ENCODE peak calls at places on chromosomes 16 and 17, in nine cellular contexts. U is A549, T is HL-60, K is spleen, Q is OCI-LY7, B is glutamatergic neuron, E is AG04450, L is neural crest cell, P is pancreas. S is an unnamed sample.

GRCh38 chr17:31286587-31286986 is 10.5 kb downstream of the OMG start:
- DNase-seq in U (no peak), T (no peak), K (no peak), Q (no peak), B (no peak), E (no peak), L (no peak), P (no peak), S (no peak)

GRCh38 chr16:21950782-21951521 is 2.2 kb upstream of the UQCRC2 start:
- DNase-seq in U (peak), T (no peak), K (no peak), Q (peak), B (peak), E (no peak), L (no peak), P (no peak), S (peak)

GRCh38 chr16:66382171-66382965 is 15.9 kb downstream of the CDH5 start:
- DNase-seq in U (peak), T (no peak), K (peak), Q (no peak), B (no peak), E (peak), L (no peak), P (no peak), S (peak)

GRCh38 chr17:1643999-1644492 is 1.5 kb downstream of the SCARF1 start:
- DNase-seq in U (no peak), T (no peak), K (no peak), Q (no peak), B (no peak), E (no peak), L (no peak), P (peak), S (no peak)

GRCh38 chr16:85569615-85570212 is 43.4 kb upstream of the GSE1 start:
- DNase-seq in U (no peak), T (no peak), K (peak), Q (peak), B (no peak), E (no peak), L (no peak), P (no peak), S (peak)

GRCh38 chr16:2835638-2836493 is 5.8 kb downstream of the ZG16B start:
- DNase-seq in U (peak), T (no peak), K (peak), Q (no peak), B (no peak), E (peak), L (no peak), P (peak), S (peak)

GRCh38 chr17:41728056-41728455 is 6.4 kb downstream of the HAP1 start:
- DNase-seq in U (no peak), T (no peak), K (no peak), Q (peak), B (peak), E (no peak), L (no peak), P (no peak), S (no peak)

GRCh38 chr17:18064053-18064452 is 23.7 kb upstream of the DRG2 start:
- DNase-seq in U (no peak), T (no peak), K (no peak), Q (no peak), B (no peak), E (no peak), L (no peak), P (no peak), S (no peak)

GRCh38 chr17:82874011-82874835 is 34.4 kb upstream of the ZNF750 start:
- DNase-seq in U (no peak), T (no peak), K (peak), Q (no peak), B (no peak), E (no peak), L (no peak), P (no peak), S (no peak)

GRCh38 chr16:1101133-1101532 is 5.1 kb upstream of the C1QTNF8 start:
- DNase-seq in U (peak), T (no peak), K (no peak), Q (no peak), B (no peak), E (no peak), L (no peak), P (no peak), S (no peak)

GRCh38 chr17:62700964-62701705 is 73.7 kb downstream of the MRC2 start:
- DNase-seq in U (no peak), T (no peak), K (peak), Q (no peak), B (no peak), E (no peak), L (no peak), P (no peak), S (no peak)

GRCh38 chr17:54408741-54409140 is 491.9 kb upstream of the TOM1L1 start:
- DNase-seq in U (no peak), T (no peak), K (no peak), Q (no peak), B (no peak), E (no peak), L (no peak), P (no peak), S (no peak)

GRCh38 chr17:29150191-29150590 is 30.0 kb downstream of the MYO18A start:
- DNase-seq in U (no peak), T (no peak), K (no peak), Q (peak), B (no peak), E (no peak), L (no peak), P (no peak), S (no peak)

GRCh38 chr17:73706858-73707257 is 62.6 kb upstream of the SDK2 start:
- DNase-seq in U (no peak), T (no peak), K (no peak), Q (no peak), B (no peak), E (no peak), L (no peak), P (no peak), S (no peak)

GRCh38 chr16:24118126-24118821 is 137.9 kb upstream of the CACNG3 start:
- DNase-seq in U (no peak), T (no peak), K (no peak), Q (no peak), B (no peak), E (no peak), L (no peak), P (no peak), S (no peak)

GRCh38 chr17:7203391-7203790 is 16.2 kb downstream of the DLG4 start:
- DNase-seq in U (no peak), T (no peak), K (peak), Q (no peak), B (no peak), E (no peak), L (no peak), P (peak), S (no peak)

GRCh38 chr16:30063893-30064745 is 1.4 kb upstream of the ALDOA start:
- DNase-seq in U (peak), T (peak), K (peak), Q (peak), B (no peak), E (no peak), L (no peak), P (peak), S (no peak)

GRCh38 chr17:50238594-50239287 is 35.5 kb upstream of the TMEM92 start:
- DNase-seq in U (peak), T (no peak), K (no peak), Q (no peak), B (no peak), E (no peak), L (no peak), P (no peak), S (peak)

GRCh38 chr17:76176701-76177574 is 35.9 kb upstream of the FOXJ1 start:
- DNase-seq in U (no peak), T (no peak), K (no peak), Q (no peak), B (no peak), E (no peak), L (no peak), P (no peak), S (no peak)

GRCh38 chr17:80497726-80498241 is 21.4 kb upstream of the NPTX1 start:
- DNase-seq in U (no peak), T (no peak), K (no peak), Q (peak), B (no peak), E (no peak), L (no peak), P (no peak), S (no peak)

GRCh38 chr17:72004011-72004427 is 116.8 kb upstream of the SOX9 start:
- DNase-seq in U (peak), T (no peak), K (no peak), Q (no peak), B (no peak), E (no peak), L (no peak), P (no peak), S (no peak)

GRCh38 chr16:14497245-14498082 is 132.6 kb downstream of the PARN start:
- DNase-seq in U (no peak), T (no peak), K (no peak), Q (no peak), B (no peak), E (no peak), L (no peak), P (no peak), S (no peak)

GRCh38 chr17:43908111-43908721 is 880 bp upstream of the MPP2 start:
- DNase-seq in U (peak), T (no peak), K (no peak), Q (peak), B (peak), E (peak), L (peak), P (no peak), S (peak)

GRCh38 chr16:20203277-20203676 is 124.0 kb downstream of the GP2 start:
- DNase-seq in U (no peak), T (no peak), K (no peak), Q (no peak), B (no peak), E (no peak), L (no peak), P (no peak), S (no peak)

GRCh38 chr16:9007177-9007794 is 43.6 kb upstream of the USP7 start:
- DNase-seq in U (no peak), T (no peak), K (no peak), Q (no peak), B (no peak), E (peak), L (no peak), P (no peak), S (peak)

GRCh38 chr17:67258836-67259468 is 14.0 kb upstream of the HELZ start:
- DNase-seq in U (no peak), T (peak), K (no peak), Q (no peak), B (no peak), E (no peak), L (no peak), P (no peak), S (no peak)

GRCh38 chr16:72300892-72301291 is 128.9 kb upstream of the PMFBP1 start:
- DNase-seq in U (no peak), T (no peak), K (no peak), Q (no peak), B (no peak), E (no peak), L (no peak), P (no peak), S (no peak)

GRCh38 chr17:18070861-18071340 is 16.8 kb upstream of the DRG2 start:
- DNase-seq in U (no peak), T (no peak), K (no peak), Q (no peak), B (peak), E (peak), L (no peak), P (no peak), S (peak)

GRCh38 chr16:14629612-14629918 is 495 bp downstream of the PARN start:
- DNase-seq in U (no peak), T (no peak), K (no peak), Q (no peak), B (no peak), E (no peak), L (no peak), P (no peak), S (no peak)

GRCh38 chr16:70563571-70563970 is 40.0 kb downstream of the SF3B3 start:
- DNase-seq in U (no peak), T (no peak), K (no peak), Q (no peak), B (no peak), E (no peak), L (no peak), P (no peak), S (no peak)
- TF ChIP-seq CTCF in U (no peak), T (no peak), K (no peak), Q (no peak), B (no peak), E (no peak), L (no peak), P (no peak), S (no peak)

DNA sequence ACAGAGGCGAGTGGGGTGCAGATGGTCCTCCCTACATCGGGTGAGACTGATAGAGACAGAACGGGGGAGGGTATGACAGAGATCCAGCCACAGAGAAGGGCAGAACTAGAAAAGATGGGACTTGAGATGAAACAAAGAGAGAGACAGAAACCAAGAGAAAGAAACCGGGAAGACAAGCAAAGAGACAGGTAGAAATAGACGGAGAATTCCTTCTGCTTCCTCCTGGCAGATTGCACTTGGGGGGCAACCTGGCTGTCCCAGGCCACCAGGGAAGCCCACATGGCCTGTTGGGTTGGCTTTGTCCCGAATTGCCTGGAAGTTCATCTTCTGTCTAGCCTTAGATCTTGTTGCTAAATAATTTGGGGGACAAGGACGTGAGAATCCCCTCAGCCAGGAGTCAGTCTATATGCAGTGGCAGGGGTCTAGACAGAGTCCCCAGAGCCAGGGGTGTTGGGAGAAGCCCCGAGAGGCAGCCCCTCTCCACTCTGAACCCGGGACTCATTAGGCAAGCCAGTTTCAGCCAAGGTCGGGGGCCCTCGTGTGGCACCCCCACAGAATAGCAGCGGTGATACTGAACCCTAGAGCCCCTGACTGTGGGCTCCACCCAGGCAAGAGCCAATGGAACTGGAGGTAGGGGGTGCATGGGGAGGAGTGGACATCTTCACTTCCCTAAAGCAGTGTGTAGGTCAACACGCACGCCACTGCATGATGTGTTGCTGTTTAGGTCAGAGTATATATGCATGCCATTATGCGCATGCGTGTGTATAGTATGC is 626 bp upstream of the TSPOAP1 start:
- DNase-seq in U (no peak), T (peak), K (peak), Q (peak), B (peak), E (no peak), L (no peak), P (no peak), S (no peak)
- TF ChIP-seq CTCF in U (peak), T (peak), K (peak), Q (peak), B (peak), E (peak), L (no peak), P (no peak), S (peak)

GRCh38 chr16:50776042-50776441 is 34.2 kb downstream of the CYLD start:
- DNase-seq in U (no peak), T (no peak), K (no peak), Q (no peak), B (no peak), E (no peak), L (no peak), P (no peak), S (no peak)

GRCh38 chr16:50781518-50781917 is 39.6 kb downstream of the CYLD start:
- DNase-seq in U (no peak), T (no peak), K (no peak), Q (no peak), B (no peak), E (no peak), L (no peak), P (no peak), S (no peak)

GRCh38 chr16:50778284-50779163 is 36.6 kb downstream of the CYLD start:
- DNase-seq in U (no peak), T (no peak), K (no peak), Q (no peak), B (no peak), E (no peak), L (no peak), P (no peak), S (no peak)

GRCh38 chr16:50781043-50781442 is 39.2 kb downstream of the CYLD start:
- DNase-seq in U (peak), T (no peak), K (no peak), Q (no peak), B (no peak), E (no peak), L (no peak), P (no peak), S (no peak)
- TF ChIP-seq CTCF in U (no peak), T (no peak), K (no peak), Q (peak), B (no peak), E (peak), L (peak), P (no peak), S (peak)

GRCh38 chr16:68105611-68106010 is 20.4 kb downstream of the NFATC3 start:
- DNase-seq in U (no peak), T (no peak), K (no peak), Q (no peak), B (no peak), E (no peak), L (no peak), P (no peak), S (peak)
- TF ChIP-seq CTCF in U (no peak), T (no peak), K (no peak), Q (no peak), B (no peak), E (no peak), L (no peak), P (no peak), S (no peak)

DNA sequence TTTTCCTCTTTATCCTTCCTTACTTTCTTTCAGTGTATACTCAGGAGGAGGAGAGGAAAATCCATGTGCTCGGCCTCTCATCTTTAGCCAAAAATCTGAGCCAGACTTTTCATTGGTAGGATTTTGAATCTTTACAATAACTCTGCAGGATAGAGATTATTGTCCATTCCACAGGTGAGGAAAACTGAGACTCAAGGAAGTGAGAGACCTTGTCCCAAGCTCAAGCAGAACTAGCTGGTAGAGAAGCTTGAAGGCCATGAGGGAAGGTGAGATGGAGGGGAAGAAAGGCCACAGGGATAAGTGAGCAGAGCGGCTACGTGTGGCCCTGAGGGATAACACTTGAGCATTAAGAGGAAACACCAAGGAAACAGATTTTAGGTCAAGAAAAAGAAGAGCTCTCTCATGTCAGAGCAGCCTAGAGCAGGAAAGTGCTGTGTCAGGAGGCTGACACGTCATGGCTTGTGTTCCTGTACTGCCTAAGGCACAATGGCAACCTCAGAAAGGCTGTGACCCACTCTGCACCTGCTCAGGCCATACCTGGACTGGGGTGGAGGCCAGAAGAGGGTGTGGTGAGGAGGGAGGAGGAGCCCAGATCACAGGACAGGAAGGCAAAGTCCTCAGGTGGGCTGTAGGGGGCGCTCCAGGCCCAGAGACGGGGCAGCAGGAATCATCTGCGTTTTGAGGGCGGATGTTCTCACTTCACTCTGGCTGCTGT is 11.9 kb downstream of the MT4 start:
- DNase-seq in U (peak), T (peak), K (peak), Q (peak), B (peak), E (peak), L (peak), P (peak), S (peak)
- TF ChIP-seq CTCF in U (peak), T (peak), K (peak), Q (peak), B (peak), E (peak), L (peak), P (peak), S (peak)